ENCODE peak calls at places on chromosomes 11 and 22, in seven cellular contexts. One of them, this sample, is unnamed.

GRCh38 chr11:31641477-31642062 is 132.0 kb downstream of the ELP4 start:
- DNase-seq in RPMI7951: peak
- DNase-seq in GM20000: peak
- DNase-seq in ovary: no peak
- DNase-seq in HFFc6: peak
- DNase-seq in amniotic stem cell: no peak
- DNase-seq in H1: peak
- DNase-seq in this sample: peak

GRCh38 chr11:19829109-19829790 is 116.6 kb downstream of the NAV2 start:
- DNase-seq in RPMI7951: no peak
- DNase-seq in GM20000: no peak
- DNase-seq in ovary: no peak
- DNase-seq in HFFc6: no peak
- DNase-seq in amniotic stem cell: no peak
- DNase-seq in H1: no peak
- DNase-seq in this sample: no peak

GRCh38 chr11:75527938-75528845 is 2.5 kb upstream of the GDPD5 start:
- DNase-seq in RPMI7951: no peak
- DNase-seq in GM20000: no peak
- DNase-seq in ovary: no peak
- DNase-seq in HFFc6: no peak
- DNase-seq in amniotic stem cell: no peak
- DNase-seq in H1: no peak
- DNase-seq in this sample: no peak

GRCh38 chr22:40175571-40176105 is 2.1 kb upstream of the TNRC6B start:
- DNase-seq in RPMI7951: no peak
- DNase-seq in GM20000: no peak
- DNase-seq in ovary: no peak
- DNase-seq in HFFc6: no peak
- DNase-seq in amniotic stem cell: no peak
- DNase-seq in H1: no peak
- DNase-seq in this sample: no peak

GRCh38 chr22:44574057-44574456 is 76.0 kb upstream of the RTL6 start:
- DNase-seq in RPMI7951: peak
- DNase-seq in GM20000: no peak
- DNase-seq in ovary: peak
- DNase-seq in HFFc6: peak
- DNase-seq in amniotic stem cell: peak
- DNase-seq in H1: no peak
- DNase-seq in this sample: peak

GRCh38 chr11:65720237-65720934 is at the start of gene RNASEH2C:
- DNase-seq in RPMI7951: peak
- DNase-seq in GM20000: peak
- DNase-seq in ovary: peak
- DNase-seq in HFFc6: peak
- DNase-seq in amniotic stem cell: peak
- DNase-seq in H1: peak
- DNase-seq in this sample: peak

GRCh38 chr11:98365185-98365584 is 655.6 kb upstream of the CNTN5 start:
- DNase-seq in RPMI7951: no peak
- DNase-seq in GM20000: no peak
- DNase-seq in ovary: no peak
- DNase-seq in HFFc6: no peak
- DNase-seq in amniotic stem cell: no peak
- DNase-seq in H1: no peak
- DNase-seq in this sample: no peak

GRCh38 chr11:68581439-68581838 is 102.9 kb upstream of the GAL start:
- DNase-seq in RPMI7951: no peak
- DNase-seq in GM20000: no peak
- DNase-seq in ovary: no peak
- DNase-seq in HFFc6: no peak
- DNase-seq in amniotic stem cell: no peak
- DNase-seq in H1: no peak
- DNase-seq in this sample: no peak

This sample was measured in LHCN-M2.